ENCODE peak calls at places on chromosomes 12 and 14, in eight cellular contexts. A is cardiac muscle cell; B is CD8-positive, alpha-beta T cell; L is body of pancreas; X is upper lobe of right lung; I is mammary epithelial cell; M is endothelial cell of umbilical vein; E is esophagus squamous epithelium. K is an unnamed sample.

GRCh38 chr12:97181571-97182265 is 274.7 kb downstream of the NEDD1 start:
- DNase-seq in A (no peak), B (no peak), L (no peak), X (no peak), I (no peak), M (peak; percentile 24), E (no peak), K (no peak)

GRCh38 chr12:76636141-76636692 is 76.6 kb upstream of the OSBPL8 start:
- DNase-seq in A (peak; percentile 49), B (no peak), L (no peak), X (no peak), I (peak; percentile 79), M (peak; percentile 22), E (no peak), K (no peak)

GRCh38 chr14:87097021-87097420 is 896.0 kb downstream of the GALC start:
- DNase-seq in A (no peak), B (no peak), L (no peak), X (no peak), I (peak; percentile 25), M (no peak), E (no peak), K (no peak)

GRCh38 chr14:99599440-99599839 is 4.6 kb downstream of the CCDC85C start:
- DNase-seq in A (no peak), B (no peak), L (no peak), X (no peak), I (no peak), M (no peak), E (no peak), K (no peak)

GRCh38 chr12:47304161-47304560 is 224.4 kb upstream of the AMIGO2 start:
- DNase-seq in A (no peak), B (no peak), L (no peak), X (no peak), I (peak; percentile 83), M (no peak), E (no peak), K (no peak)

GRCh38 chr12:84069699-84070098 is 842.9 kb downstream of the SLC6A15 start:
- DNase-seq in A (no peak), B (no peak), L (no peak), X (no peak), I (no peak), M (no peak), E (no peak), K (no peak)

GRCh38 chr12:92133795-92134637 is 11.6 kb downstream of the BTG1 start:
- DNase-seq in A (no peak), B (no peak), L (no peak), X (no peak), I (no peak), M (no peak), E (no peak), K (no peak)

GRCh38 chr14:92785601-92786426 is 8.3 kb upstream of the GOLGA5 start:
- DNase-seq in A (peak; percentile 93), B (no peak), L (peak; percentile 76), X (no peak), I (peak; percentile 64), M (peak; percentile 40), E (no peak), K (no peak)

GRCh38 chr14:54747616-54748015 is 155.0 kb downstream of the GCH1 start:
- DNase-seq in A (no peak), B (no peak), L (no peak), X (no peak), I (no peak), M (no peak), E (no peak), K (no peak)

GRCh38 chr14:55749201-55749812 is 169.3 kb downstream of the KTN1 start:
- DNase-seq in A (peak; percentile 70), B (no peak), L (peak; percentile 21), X (no peak), I (peak; percentile 11), M (no peak), E (no peak), K (no peak)

GRCh38 chr14:73231874-73232851 is 5.1 kb upstream of the PAPLN start:
- DNase-seq in A (peak; percentile 25), B (no peak), L (no peak), X (no peak), I (no peak), M (peak; percentile 73), E (no peak), K (no peak)

GRCh38 chr12:131987552-131987951 is 37.8 kb downstream of the EP400 start:
- DNase-seq in A (no peak), B (no peak), L (no peak), X (no peak), I (no peak), M (no peak), E (no peak), K (no peak)

GRCh38 chr12:121283388-121283787 is 13.1 kb downstream of the CAMKK2 start:
- DNase-seq in A (no peak), B (no peak), L (no peak), X (no peak), I (no peak), M (no peak), E (no peak), K (no peak)

GRCh38 chr12:91001306-91001705 is 3.5 kb downstream of the EPYC start:
- DNase-seq in A (no peak), B (no peak), L (no peak), X (no peak), I (no peak), M (peak; percentile 39), E (no peak), K (no peak)

GRCh38 chr12:4251228-4251891 is 22.2 kb upstream of the CCND2 start:
- DNase-seq in A (no peak), B (peak; percentile 36), L (no peak), X (no peak), I (no peak), M (no peak), E (no peak), K (no peak)

GRCh38 chr14:20630340-20631022 is 11.0 kb downstream of the OR6S1 start:
- DNase-seq in A (peak; percentile 41), B (no peak), L (peak; percentile 48), X (no peak), I (peak; percentile 73), M (peak; percentile 28), E (no peak), K (peak; percentile 45)

GRCh38 chr12:105382771-105383632 is 52.5 kb downstream of the C12orf75 start:
- DNase-seq in A (peak; percentile 78), B (peak; percentile 33), L (peak; percentile 12), X (no peak), I (peak; percentile 47), M (peak; percentile 84), E (no peak), K (no peak)

GRCh38 chr12:13588574-13588973 is 392.0 kb downstream of the EMP1 start:
- DNase-seq in A (no peak), B (no peak), L (no peak), X (no peak), I (no peak), M (no peak), E (no peak), K (no peak)
- H3K27me3 ChIP-seq in A (no peaks in the 10 kb centered on the region), B (no peaks in the 10 kb centered on the region), L (no peaks in the 10 kb centered on the region), X (no peaks in the 10 kb centered on the region), I (no peaks in the 10 kb centered on the region), M (no peaks in the 10 kb centered on the region), E (no peaks in the 10 kb centered on the region), K (no peaks in the 10 kb centered on the region)

GRCh38 chr14:104660597-104660996 is 28.8 kb upstream of the INF2 start:
- DNase-seq in A (no peak), B (no peak), L (no peak), X (no peak), I (no peak), M (no peak), E (no peak), K (peak; percentile 39)

GRCh38 chr14:104659146-104659545 is 30.3 kb upstream of the INF2 start:
- DNase-seq in A (no peak), B (no peak), L (no peak), X (no peak), I (no peak), M (no peak), E (no peak), K (no peak)

GRCh38 chr14:104658325-104658712 is 31.1 kb upstream of the INF2 start:
- DNase-seq in A (no peak), B (no peak), L (no peak), X (no peak), I (no peak), M (no peak), E (no peak), K (no peak)

GRCh38 chr14:104661086-104661485 is 28.3 kb upstream of the INF2 start:
- DNase-seq in A (no peak), B (no peak), L (no peak), X (no peak), I (no peak), M (no peak), E (no peak), K (no peak)

GRCh38 chr14:104659764-104660523 is 29.5 kb upstream of the INF2 start:
- DNase-seq in A (no peak), B (no peak), L (no peak), X (peak; percentile 71), I (no peak), M (no peak), E (no peak), K (no peak)
- H3K4me3 ChIP-seq in A (no peak overlapping the region), B (no peak overlapping the region), L (no peak overlapping the region), X (no peak overlapping the region), I (no peak overlapping the region), M (no peak overlapping the region), E (no peak overlapping the region), K (no peak overlapping the region)

GRCh38 chr14:94062344-94062904 is 18.6 kb downstream of the DDX24 start:
- DNase-seq in A (no peak), B (no peak), L (no peak), X (no peak), I (peak; percentile 74), M (peak; percentile 43), E (no peak), K (no peak)

DNA sequence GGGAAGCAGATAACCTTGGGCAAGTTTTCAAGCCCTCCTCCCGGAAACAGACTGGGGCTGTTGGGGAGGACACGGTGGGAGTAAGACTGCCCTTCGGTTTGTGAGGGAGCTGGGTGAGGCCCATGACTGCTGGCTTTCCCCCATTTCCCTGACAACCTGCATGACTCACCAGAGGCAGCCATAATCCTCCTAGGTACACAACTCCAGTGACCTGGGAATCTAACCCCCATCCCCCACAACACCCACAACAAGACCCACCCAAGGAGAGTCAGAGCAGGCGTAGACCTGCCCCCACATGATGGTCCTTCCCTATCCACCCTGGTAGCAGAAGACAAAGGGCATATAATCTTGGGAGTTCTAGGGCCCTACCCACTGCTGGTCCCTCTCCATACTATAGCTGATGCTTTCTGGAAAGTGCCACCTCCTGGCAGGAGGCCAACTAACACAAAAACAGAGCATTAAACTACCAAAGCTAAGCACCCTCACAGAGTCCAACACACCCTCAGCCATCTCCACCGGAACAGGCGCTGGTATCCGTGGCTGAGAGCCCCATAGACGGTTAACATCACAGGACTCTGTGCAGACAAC is 14.8 kb downstream of the DDX24 start:
- DNase-seq in A (no peak), B (no peak), L (peak; percentile 49), X (no peak), I (peak; percentile 66), M (no peak), E (no peak), K (peak; percentile 73)
- TF ChIP-seq CTCF in A (no peak), B (no peak), L (no peak), X (no peak), I (no peak), M (no peak), E (no peak), K (no peak)

GRCh38 chr12:2195085-2195484 is 142.3 kb downstream of the CACNA1C start:
- DNase-seq in A (no peak), B (no peak), L (no peak), X (no peak), I (no peak), M (no peak), E (no peak), K (no peak)
- H3K27me3 ChIP-seq in A (no peaks in the 10 kb centered on the region), B (no peaks in the 10 kb centered on the region), L (no peaks in the 10 kb centered on the region), X (no peaks in the 10 kb centered on the region), I (no peaks in the 10 kb centered on the region), M (no peaks in the 10 kb centered on the region), E (no peaks in the 10 kb centered on the region), K (no peaks in the 10 kb centered on the region)